ENCODE peak calls at places on chromosomes 7 and 10, in nine cellular contexts. V is stimulated activated CD8-positive, alpha-beta memory T cell treated with anti-CD3 and anti-CD28 coated beads, Interleukin-15, amount 100 ng/mL, for 1 hour; N is transverse colon; Q is left cardiac atrium; O is pulmonary artery endothelial cell; G is heart left ventricle; T is left colon; Z is B cell; F is NCI-H2107. A is an unnamed sample.
A peak's percentile ranks its signal among the peaks of the same experiment; 100 is the strongest.

GRCh38 chr7:131010029-131010705 is 276.2 kb upstream of the KLF14 start:
- DNase-seq in V (no peak), N (no peak), Q (no peak), O (no peak), G (no peak), T (no peak), Z (no peak), F (no peak), A (no peak)

GRCh38 chr10:130215076-130215917 is 79.1 kb downstream of the GLRX3 start:
- DNase-seq in V (no peak), N (no peak), Q (no peak), O (no peak), G (no peak), T (no peak), Z (no peak), F (no peak), A (no peak)

GRCh38 chr7:152313879-152314604 is 121.8 kb downstream of the KMT2C start:
- DNase-seq in V (no peak), N (no peak), Q (no peak), O (peak; percentile 92), G (peak; percentile 50), T (no peak), Z (no peak), F (peak; percentile 84), A (no peak)

GRCh38 chr10:30980951-30981616 is 50.6 kb downstream of the ZNF438 start:
- DNase-seq in V (no peak), N (peak; percentile 33), Q (peak; percentile 50), O (peak; percentile 82), G (peak; percentile 76), T (no peak), Z (no peak), F (no peak), A (no peak)

GRCh38 chr7:151877911-151878835 is 1.3 kb upstream of the PRKAG2 start:
- DNase-seq in V (no peak), N (peak; percentile 35), Q (no peak), O (no peak), G (no peak), T (peak; percentile 54), Z (no peak), F (no peak), A (no peak)

GRCh38 chr7:151121380-151122170 is 35.3 kb downstream of the AGAP3 start:
- DNase-seq in V (no peak), N (no peak), Q (peak; percentile 20), O (no peak), G (no peak), T (no peak), Z (no peak), F (no peak), A (no peak)

GRCh38 chr10:91570220-91570619 is 62.7 kb downstream of the PPP1R3C start:
- DNase-seq in V (no peak), N (no peak), Q (no peak), O (no peak), G (no peak), T (no peak), Z (no peak), F (no peak), A (no peak)

GRCh38 chr7:39951156-39951942 is 1.3 kb downstream of the CDK13 start:
- DNase-seq in V (peak; percentile 32), N (peak; percentile 67), Q (peak; percentile 53), O (no peak), G (peak; percentile 64), T (peak; percentile 72), Z (peak; percentile 78), F (peak; percentile 50), A (peak; percentile 78)

GRCh38 chr7:80521809-80522208 is 9.9 kb upstream of the GNAT3 start:
- DNase-seq in V (no peak), N (no peak), Q (no peak), O (no peak), G (no peak), T (no peak), Z (no peak), F (no peak), A (no peak)

GRCh38 chr7:146575903-146576302 is 459.3 kb downstream of the CNTNAP2 start:
- DNase-seq in V (no peak), N (no peak), Q (no peak), O (no peak), G (no peak), T (no peak), Z (no peak), F (no peak), A (no peak)

GRCh38 chr10:15046626-15047025 is 2.9 kb downstream of the OLAH start:
- DNase-seq in V (no peak), N (no peak), Q (no peak), O (no peak), G (no peak), T (no peak), Z (no peak), F (no peak), A (no peak)

A was measured in germinal center.